ENCODE peak calls at places on chromosome 20, in ten cellular contexts. R is A549; S is neural crest cell; F is fibroblast of the aortic adventitia; N is stimulated activated CD4-positive, alpha-beta T cell treated with anti-CD3 and anti-CD28 coated beads, Interleukin-2, amount 100 ng/mL, for 4 hours; C is activated T-helper 1 cell treated with anti-CD3 and anti-CD28 coated beads, Interleukin-2, amount 50 U/mL, for 16 hours; E is GM03348; M is T-helper 1 cell; P is LoVo; O is stomach. L is an unnamed sample.

GRCh38 chr20:61683721-61684120 is 382.0 kb downstream of the TAF4 start:
- DNase-seq in P (no peak), R (no peak), S (no peak), E (peak; percentile 32), C (no peak), N (no peak), O (no peak), M (no peak), F (no peak), L (no peak)

GRCh38 chr20:38115896-38116295 is 49.2 kb downstream of the TGM2 start:
- DNase-seq in R (no peak), F (no peak), S (no peak), E (no peak), O (no peak), M (no peak), N (no peak), P (no peak), C (no peak), L (no peak)

GRCh38 chr20:64146301-64146935 is 17.8 kb upstream of the MYT1 start:
- DNase-seq in R (no peak), P (no peak), F (no peak), E (no peak), M (no peak), S (no peak), C (no peak), O (no peak), N (no peak), L (no peak)

GRCh38 chr20:33668087-33668790 is 1.5 kb downstream of the ACTL10 start:
- DNase-seq in R (peak; percentile 51), N (peak; percentile 63), O (peak; percentile 88), M (peak; percentile 61), E (peak; percentile 90), S (peak; percentile 78), F (no peak), P (no peak), C (peak; percentile 70), L (no peak)

GRCh38 chr20:17995967-17996819 is 27.4 kb downstream of the MGME1 start:
- DNase-seq in E (peak; percentile 81), N (peak; percentile 7), C (peak; percentile 9), P (peak; percentile 61), S (no peak), R (peak; percentile 58), F (peak; percentile 86), O (no peak), M (no peak), L (peak; percentile 16)

GRCh38 chr20:36791862-36792261 is 18.3 kb upstream of the DSN1 start:
- DNase-seq in R (no peak), P (no peak), E (no peak), O (no peak), F (no peak), N (no peak), C (no peak), S (no peak), M (no peak), L (no peak)

GRCh38 chr20:49823152-49823847 is 10.7 kb downstream of the SLC9A8 start:
- DNase-seq in C (no peak), M (no peak), R (no peak), N (peak; percentile 11), O (no peak), S (no peak), E (no peak), F (no peak), P (no peak), L (no peak)

GRCh38 chr20:38355161-38356012 is 9.1 kb downstream of the LBP start:
- DNase-seq in E (no peak), S (no peak), R (no peak), O (no peak), N (no peak), M (no peak), F (no peak), P (no peak), C (no peak), L (no peak)

GRCh38 chr20:54023406-54023805 is 47.0 kb downstream of the BCAS1 start:
- DNase-seq in R (no peak), F (no peak), N (no peak), M (no peak), P (no peak), E (no peak), O (no peak), S (no peak), C (no peak), L (no peak)

GRCh38 chr20:19252670-19253120 is 40.3 kb downstream of the SLC24A3 start:
- DNase-seq in P (no peak), F (no peak), E (no peak), O (no peak), R (no peak), C (no peak), M (no peak), N (no peak), S (no peak), L (no peak)

GRCh38 chr20:58497911-58498310 is 17.3 kb downstream of the APCDD1L start:
- DNase-seq in M (no peak), N (no peak), F (no peak), E (no peak), C (no peak), S (no peak), O (no peak), R (no peak), P (no peak), L (no peak)

GRCh38 chr20:11849270-11849920 is 68.3 kb upstream of the BTBD3 start:
- DNase-seq in F (peak; percentile 42), E (no peak), O (no peak), R (no peak), N (no peak), S (no peak), C (no peak), P (peak; percentile 17), M (no peak), L (peak; percentile 6)

GRCh38 chr20:50313223-50313820 is 122.7 kb downstream of the CEBPB start:
- DNase-seq in O (no peak), R (peak; percentile 85), P (no peak), C (no peak), N (no peak), S (no peak), E (peak; percentile 74), F (no peak), M (no peak), L (no peak)

GRCh38 chr20:62887147-62887859 is 25.7 kb upstream of the TCFL5 start:
- DNase-seq in E (no peak), S (no peak), O (peak; percentile 67), C (no peak), M (no peak), R (no peak), F (peak; percentile 66), N (no peak), P (no peak), L (no peak)

GRCh38 chr20:52747736-52748135 is 224.4 kb upstream of the TSHZ2 start:
- DNase-seq in S (no peak), F (peak; percentile 6), N (no peak), P (no peak), M (no peak), C (no peak), O (no peak), E (peak; percentile 48), R (peak; percentile 7), L (no peak)

GRCh38 chr20:31590717-31591225 is 14.3 kb upstream of the ID1 start:
- DNase-seq in C (no peak), F (no peak), E (no peak), P (no peak), R (no peak), N (no peak), O (no peak), M (no peak), S (no peak), L (no peak)

GRCh38 chr20:39137299-39137698 is 175.2 kb downstream of the DHX35 start:
- DNase-seq in O (no peak), R (no peak), F (no peak), E (no peak), M (no peak), C (no peak), N (no peak), P (no peak), S (no peak), L (no peak)

GRCh38 chr20:45701873-45702272 is at the start of gene WFDC13:
- DNase-seq in E (no peak), N (no peak), F (no peak), C (no peak), R (no peak), M (no peak), S (no peak), P (no peak), O (no peak), L (no peak)

GRCh38 chr20:49646126-49646525 is 67.6 kb downstream of the B4GALT5 start:
- DNase-seq in S (no peak), N (no peak), P (no peak), O (no peak), C (no peak), M (no peak), E (peak; percentile 35), R (no peak), F (peak; percentile 32), L (no peak)

GRCh38 chr20:32443386-32443974 is 85.3 kb downstream of the ASXL1 start:
- DNase-seq in S (no peak), E (no peak), N (no peak), R (no peak), P (no peak), F (no peak), C (no peak), M (no peak), O (no peak), L (no peak)

GRCh38 chr20:1166963-1167720 is 17.6 kb downstream of the TMEM74B start:
- DNase-seq in O (no peak), S (no peak), P (no peak), E (no peak), M (no peak), R (no peak), C (no peak), N (no peak), F (no peak), L (no peak)

GRCh38 chr20:57241592-57241991 is 24.8 kb downstream of the BMP7 start:
- DNase-seq in E (no peak), O (no peak), N (no peak), P (no peak), R (no peak), C (no peak), F (no peak), S (no peak), M (no peak), L (no peak)

GRCh38 chr20:64116541-64117423 is 9.4 kb upstream of the NPBWR2 start:
- DNase-seq in E (no peak), R (no peak), F (no peak), O (peak; percentile 23), S (no peak), P (no peak), N (no peak), C (no peak), M (no peak), L (no peak)

GRCh38 chr20:63568986-63569949 is 4.8 kb downstream of the HELZ2 start:
- DNase-seq in M (no peak), E (no peak), P (no peak), F (no peak), O (no peak), S (no peak), C (no peak), N (no peak), R (no peak), L (peak; percentile 28)

GRCh38 chr20:44015733-44016103 is 101.1 kb downstream of the TOX2 start:
- DNase-seq in O (no peak), C (no peak), N (no peak), R (no peak), M (no peak), E (no peak), F (no peak), S (no peak), P (no peak), L (no peak)

GRCh38 chr20:10467985-10468845 is 33.1 kb downstream of the SLX4IP start:
- DNase-seq in N (no peak), M (no peak), R (no peak), O (no peak), C (no peak), P (peak; percentile 5), F (peak; percentile 31), E (peak; percentile 31), S (no peak), L (no peak)

GRCh38 chr20:33005908-33006775 is 1.4 kb upstream of the BPIFB2 start:
- DNase-seq in E (no peak), S (no peak), N (no peak), R (no peak), P (no peak), O (no peak), F (no peak), C (no peak), M (no peak), L (no peak)

GRCh38 chr20:33862709-33863403 is 51.7 kb downstream of the CHMP4B start:
- DNase-seq in O (peak; percentile 52), R (peak; percentile 32), F (peak; percentile 84), N (peak; percentile 13), C (no peak), P (no peak), M (no peak), E (peak; percentile 91), S (peak; percentile 80), L (peak; percentile 15)

L was measured in NCI-H1092.